ENCODE peak calls at places on chromosomes 11 and 22, in eight cellular contexts. E is sigmoid colon, L is colonic mucosa, Z is HFF-Myc, P is aorta, R is coronary artery, N is fibroblast of the aortic adventitia, B is neuronal stem cell. X is an unnamed sample.

GRCh38 chr11:81497202-81497804 is 1236.4 kb downstream of the FAM181B start:
- DNase-seq in E (no peak), L (peak), Z (peak), P (no peak), R (no peak), N (peak), B (peak), X (peak)

GRCh38 chr22:50001388-50002231 is 11.0 kb downstream of the IL17REL start:
- DNase-seq in E (no peak), L (no peak), Z (no peak), P (no peak), R (no peak), N (no peak), B (no peak), X (no peak)

GRCh38 chr11:66081505-66081904 is 11.4 kb downstream of the PACS1 start:
- DNase-seq in E (peak), L (peak), Z (no peak), P (peak), R (no peak), N (no peak), B (no peak), X (peak)

GRCh38 chr11:33778682-33779081 is 4.4 kb upstream of the FBXO3 start:
- DNase-seq in E (no peak), L (no peak), Z (peak), P (no peak), R (no peak), N (peak), B (no peak), X (no peak)

GRCh38 chr11:19766810-19767209 is 54.2 kb downstream of the NAV2 start:
- DNase-seq in E (no peak), L (no peak), Z (no peak), P (no peak), R (no peak), N (peak), B (no peak), X (no peak)

GRCh38 chr11:132942611-132943324 is 589.5 kb downstream of the OPCML start:
- DNase-seq in E (no peak), L (no peak), Z (no peak), P (no peak), R (no peak), N (no peak), B (peak), X (no peak)

GRCh38 chr11:119999220-119999619 is 138.7 kb downstream of the TRIM29 start:
- DNase-seq in E (no peak), L (no peak), Z (no peak), P (no peak), R (no peak), N (no peak), B (no peak), X (no peak)

GRCh38 chr11:61904539-61905048 is 12.8 kb downstream of the RAB3IL1 start:
- DNase-seq in E (no peak), L (no peak), Z (no peak), P (no peak), R (no peak), N (no peak), B (no peak), X (no peak)

GRCh38 chr22:47918936-47919505 is 1156.6 kb downstream of the TBC1D22A start:
- DNase-seq in E (no peak), L (no peak), Z (no peak), P (no peak), R (no peak), N (no peak), B (peak), X (no peak)

GRCh38 chr11:73980001-73980960 is 2.4 kb downstream of the UCP2 start:
- DNase-seq in E (peak), L (peak), Z (no peak), P (peak), R (no peak), N (no peak), B (no peak), X (peak)

GRCh38 chr11:45501980-45502545 is 163.4 kb downstream of the CHST1 start:
- DNase-seq in E (no peak), L (no peak), Z (no peak), P (no peak), R (peak), N (no peak), B (no peak), X (no peak)
- H3K4me3 ChIP-seq in E (no peak), L (no peak), Z (no peak), P (no peak), R (no peak), N (no peak), B (no peak), X (no peak)

DNA sequence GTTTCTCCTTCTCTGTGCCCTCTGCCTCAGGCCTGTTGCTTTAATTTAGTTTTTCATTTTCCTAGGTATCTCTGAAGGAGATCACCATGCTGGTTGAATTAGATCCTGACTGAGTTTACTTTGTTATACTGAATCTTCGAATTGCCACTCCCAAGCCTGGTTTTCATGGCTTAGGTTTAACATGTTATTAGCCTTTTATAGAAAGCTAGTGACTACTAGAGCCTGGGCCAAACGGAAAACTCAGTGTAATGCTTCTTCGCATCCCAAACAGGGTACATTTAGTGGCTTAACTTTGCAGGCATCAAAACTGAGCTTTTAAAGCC is 3.6 kb downstream of the CRKL start:
- DNase-seq in E (no peak), L (no peak), Z (no peak), P (no peak), R (no peak), N (no peak), B (no peak), X (no peak)
- H3K4me3 ChIP-seq in E (peak), L (peak), Z (peak), P (no peak), R (peak), N (peak), B (no peak), X (no peak)

GRCh38 chr11:2380807-2381350 is 3.8 kb downstream of the CD81 start:
- DNase-seq in E (peak), L (peak), Z (no peak), P (peak), R (peak), N (no peak), B (no peak), X (no peak)

GRCh38 chr11:2382927-2383822 is 6.1 kb downstream of the CD81 start:
- DNase-seq in E (peak), L (no peak), Z (no peak), P (peak), R (no peak), N (peak), B (no peak), X (no peak)

GRCh38 chr11:2380396-2380795 is 3.3 kb downstream of the CD81 start:
- DNase-seq in E (no peak), L (no peak), Z (no peak), P (peak), R (no peak), N (no peak), B (no peak), X (no peak)

GRCh38 chr11:2381494-2382128 is 4.5 kb downstream of the CD81 start:
- DNase-seq in E (peak), L (no peak), Z (no peak), P (no peak), R (no peak), N (no peak), B (no peak), X (no peak)

DNA sequence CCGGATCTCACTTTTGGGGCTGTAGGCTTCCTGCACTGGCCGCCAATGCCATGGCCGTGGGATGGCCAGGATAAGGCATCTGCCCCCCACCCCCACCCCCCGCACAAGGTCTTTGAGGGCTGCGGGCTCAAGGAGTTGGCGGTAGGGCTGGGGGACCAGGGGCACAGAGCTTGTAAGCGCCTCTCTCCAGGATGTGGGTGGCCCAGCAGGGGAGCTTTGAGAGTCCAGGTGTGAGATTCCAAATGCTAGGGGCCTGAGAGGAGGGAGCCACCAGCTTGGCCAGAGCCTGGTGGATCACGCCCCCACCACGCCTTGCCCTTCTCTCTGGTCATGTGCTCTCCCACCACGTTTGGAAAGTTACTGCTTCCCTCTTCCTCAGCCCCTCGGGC is 5.0 kb downstream of the CD81 start:
- DNase-seq in E (peak), L (no peak), Z (no peak), P (no peak), R (no peak), N (no peak), B (no peak), X (no peak)
- H3K4me3 ChIP-seq in E (no peak), L (no peak), Z (no peak), P (no peak), R (peak), N (no peak), B (no peak), X (no peak)

GRCh38 chr11:14273885-14274284 is 85.1 kb downstream of the RRAS2 start:
- DNase-seq in E (no peak), L (no peak), Z (no peak), P (no peak), R (no peak), N (no peak), B (no peak), X (no peak)

GRCh38 chr11:14267861-14268635 is 90.9 kb downstream of the RRAS2 start:
- DNase-seq in E (no peak), L (no peak), Z (no peak), P (no peak), R (no peak), N (no peak), B (no peak), X (no peak)

GRCh38 chr11:14266622-14267021 is 92.4 kb downstream of the RRAS2 start:
- DNase-seq in E (no peak), L (no peak), Z (no peak), P (no peak), R (no peak), N (no peak), B (no peak), X (no peak)

GRCh38 chr11:14270690-14271542 is 88.1 kb downstream of the RRAS2 start:
- DNase-seq in E (no peak), L (no peak), Z (no peak), P (no peak), R (no peak), N (no peak), B (no peak), X (peak)

GRCh38 chr11:14269956-14270355 is 89.0 kb downstream of the RRAS2 start:
- DNase-seq in E (no peak), L (no peak), Z (no peak), P (no peak), R (no peak), N (no peak), B (no peak), X (no peak)
- H3K4me3 ChIP-seq in E (no peak), L (no peak), Z (no peak), P (no peak), R (no peak), N (no peak), B (no peak), X (no peak)

GRCh38 chr11:3916962-3917361 is 61.5 kb downstream of the STIM1 start:
- DNase-seq in E (no peak), L (peak), Z (no peak), P (no peak), R (no peak), N (no peak), B (no peak), X (no peak)
- H3K4me3 ChIP-seq in E (no peak), L (no peak), Z (no peak), P (no peak), R (no peak), N (no peak), B (peak), X (no peak)

GRCh38 chr22:20205964-20206708 is 55.3 kb upstream of the CCDC188 start:
- DNase-seq in E (peak), L (peak), Z (peak), P (peak), R (no peak), N (peak), B (no peak), X (peak)

GRCh38 chr22:20204281-20204680 is 53.4 kb upstream of the CCDC188 start:
- DNase-seq in E (no peak), L (no peak), Z (no peak), P (no peak), R (no peak), N (no peak), B (no peak), X (no peak)

GRCh38 chr22:20204821-20205220 is 54.0 kb upstream of the CCDC188 start:
- DNase-seq in E (no peak), L (no peak), Z (no peak), P (no peak), R (no peak), N (no peak), B (no peak), X (no peak)

GRCh38 chr22:20206709-20207215 is 55.9 kb upstream of the CCDC188 start:
- DNase-seq in E (no peak), L (peak), Z (no peak), P (no peak), R (no peak), N (peak), B (no peak), X (no peak)

GRCh38 chr22:20205464-20205963 is 54.7 kb upstream of the CCDC188 start:
- DNase-seq in E (no peak), L (no peak), Z (no peak), P (no peak), R (no peak), N (no peak), B (no peak), X (no peak)
- H3K4me3 ChIP-seq in E (no peak), L (no peak), Z (no peak), P (no peak), R (peak), N (no peak), B (no peak), X (no peak)

DNA sequence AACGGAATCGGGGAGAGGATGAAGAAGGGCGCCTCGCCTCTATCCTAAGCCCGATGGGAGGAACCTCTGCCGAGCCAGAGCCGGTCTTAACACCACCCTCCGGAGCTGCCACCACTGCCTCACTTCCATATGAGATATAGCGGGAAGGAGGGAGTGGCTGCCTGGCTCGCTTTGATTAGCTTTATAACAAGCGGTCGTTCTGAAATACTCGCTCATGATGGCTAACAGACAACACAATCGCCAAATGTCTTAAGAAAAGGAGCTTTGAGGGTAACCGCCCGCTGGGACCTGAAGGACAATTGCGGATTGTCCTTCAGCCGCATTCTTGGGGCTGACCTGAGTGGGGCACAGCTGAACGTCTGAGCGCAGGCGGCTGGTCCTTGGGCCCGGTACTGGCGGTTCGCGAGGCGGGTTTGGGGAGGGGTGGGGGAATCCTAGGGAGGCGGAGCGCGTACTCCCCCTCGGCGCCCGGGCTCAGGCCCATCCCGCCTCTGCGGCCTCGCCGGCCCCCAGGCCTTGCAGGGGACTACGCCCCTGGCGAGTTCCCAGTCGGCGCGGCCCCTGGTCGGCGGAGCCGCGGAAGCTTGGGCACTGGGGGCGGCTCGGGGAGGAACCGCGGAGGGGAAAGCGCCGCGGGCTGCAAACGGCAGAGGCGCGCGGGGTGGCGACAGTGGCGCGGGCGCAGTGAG is at the start of gene PLAAT5:
- DNase-seq in E (peak), L (peak), Z (no peak), P (peak), R (no peak), N (peak), B (peak), X (no peak)
- H3K4me3 ChIP-seq in E (peak), L (peak), Z (no peak), P (peak), R (peak), N (peak), B (peak), X (peak)

GRCh38 chr22:39117585-39118191 is 20.6 kb downstream of the APOBEC3H start:
- DNase-seq in E (peak), L (peak), Z (no peak), P (peak), R (no peak), N (peak), B (no peak), X (no peak)

GRCh38 chr22:39114157-39114511 is 17.1 kb downstream of the APOBEC3H start:
- DNase-seq in E (no peak), L (no peak), Z (no peak), P (no peak), R (no peak), N (no peak), B (no peak), X (no peak)

GRCh38 chr22:39110631-39111561 is 13.9 kb downstream of the APOBEC3H start:
- DNase-seq in E (no peak), L (no peak), Z (no peak), P (no peak), R (no peak), N (no peak), B (no peak), X (no peak)

GRCh38 chr22:39115976-39116621 is 19.1 kb downstream of the APOBEC3H start:
- DNase-seq in E (no peak), L (no peak), Z (no peak), P (no peak), R (no peak), N (no peak), B (no peak), X (no peak)

GRCh38 chr22:39115570-39115969 is 18.5 kb downstream of the APOBEC3H start:
- DNase-seq in E (no peak), L (no peak), Z (no peak), P (no peak), R (no peak), N (no peak), B (no peak), X (no peak)
- H3K4me3 ChIP-seq in E (no peak), L (no peak), Z (no peak), P (no peak), R (no peak), N (no peak), B (no peak), X (no peak)